ENCODE peak calls at places on chromosomes 16 and 17, in four cellular contexts. One of them, this sample, is unnamed.

GRCh38 chr17:1494203-1494602 is 1.7 kb upstream of the MYO1C start:
- DNase-seq in fibroblast of lung: no peak
- DNase-seq in HepG2: no peak
- DNase-seq in H1: no peak
- DNase-seq in this sample: no peak

GRCh38 chr17:12591336-12591735 is 74.4 kb upstream of the MYOCD start:
- DNase-seq in fibroblast of lung: peak
- DNase-seq in HepG2: no peak
- DNase-seq in H1: no peak
- DNase-seq in this sample: no peak

GRCh38 chr16:86044881-86045600 is 146.1 kb downstream of the IRF8 start:
- DNase-seq in fibroblast of lung: no peak
- DNase-seq in HepG2: no peak
- DNase-seq in H1: no peak
- DNase-seq in this sample: no peak

GRCh38 chr17:79420318-79421243 is 190.3 kb downstream of the RBFOX3 start:
- DNase-seq in fibroblast of lung: peak
- DNase-seq in HepG2: no peak
- DNase-seq in H1: no peak
- DNase-seq in this sample: peak

GRCh38 chr17:7323731-7324437 is 5.3 kb downstream of the NEURL4 start:
- DNase-seq in fibroblast of lung: peak
- DNase-seq in HepG2: no peak
- DNase-seq in H1: peak
- DNase-seq in this sample: peak

GRCh38 chr16:5015887-5016286 is 17.8 kb downstream of the NAGPA start:
- DNase-seq in fibroblast of lung: no peak
- DNase-seq in HepG2: no peak
- DNase-seq in H1: no peak
- DNase-seq in this sample: no peak

GRCh38 chr17:14712471-14713075 is 411.7 kb downstream of the HS3ST3B1 start:
- DNase-seq in fibroblast of lung: peak
- DNase-seq in HepG2: no peak
- DNase-seq in H1: no peak
- DNase-seq in this sample: peak

GRCh38 chr17:51617876-51618455 is 357.6 kb downstream of the UTP18 start:
- DNase-seq in fibroblast of lung: no peak
- DNase-seq in HepG2: no peak
- DNase-seq in H1: no peak
- DNase-seq in this sample: no peak

GRCh38 chr17:53687324-53687723 is 135.4 kb upstream of the KIF2B start:
- DNase-seq in fibroblast of lung: no peak
- DNase-seq in HepG2: no peak
- DNase-seq in H1: no peak
- DNase-seq in this sample: no peak

GRCh38 chr17:63718981-63719380 is 19.1 kb upstream of the LIMD2 start:
- DNase-seq in fibroblast of lung: no peak
- DNase-seq in HepG2: no peak
- DNase-seq in H1: no peak
- DNase-seq in this sample: no peak

GRCh38 chr17:19296786-19297778 is 59.9 kb downstream of the EPN2 start:
- DNase-seq in fibroblast of lung: no peak
- DNase-seq in HepG2: no peak
- DNase-seq in H1: no peak
- DNase-seq in this sample: no peak

GRCh38 chr17:1289695-1290094 is 10.2 kb downstream of the TRARG1 start:
- DNase-seq in fibroblast of lung: no peak
- DNase-seq in HepG2: no peak
- DNase-seq in H1: no peak
- DNase-seq in this sample: no peak

GRCh38 chr16:10552998-10553491 is 27.4 kb downstream of the EMP2 start:
- DNase-seq in fibroblast of lung: no peak
- DNase-seq in HepG2: no peak
- DNase-seq in H1: peak
- DNase-seq in this sample: no peak

GRCh38 chr17:36647598-36647997 is 46.2 kb downstream of the MRM1 start:
- DNase-seq in fibroblast of lung: no peak
- DNase-seq in HepG2: no peak
- DNase-seq in H1: peak
- DNase-seq in this sample: no peak

GRCh38 chr16:27642753-27643152 is 92.8 kb downstream of the KATNIP start:
- DNase-seq in fibroblast of lung: peak
- DNase-seq in HepG2: peak
- DNase-seq in H1: peak
- DNase-seq in this sample: peak

GRCh38 chr16:85517780-85518179 is 95.3 kb upstream of the GSE1 start:
- DNase-seq in fibroblast of lung: no peak
- DNase-seq in HepG2: no peak
- DNase-seq in H1: no peak
- DNase-seq in this sample: no peak

GRCh38 chr16:65069090-65069489 is 52.8 kb downstream of the CDH11 start:
- DNase-seq in fibroblast of lung: peak
- DNase-seq in HepG2: no peak
- DNase-seq in H1: no peak
- DNase-seq in this sample: peak

GRCh38 chr16:87325480-87325879 is 8.3 kb upstream of the C16orf95 start:
- DNase-seq in fibroblast of lung: no peak
- DNase-seq in HepG2: no peak
- DNase-seq in H1: no peak
- DNase-seq in this sample: peak

GRCh38 chr17:41178341-41178740 is 320 bp upstream of the KRTAP4-2 start:
- DNase-seq in fibroblast of lung: no peak
- DNase-seq in HepG2: no peak
- DNase-seq in H1: no peak
- DNase-seq in this sample: peak

GRCh38 chr16:74991593-74992403 is 6.9 kb upstream of the WDR59 start:
- DNase-seq in fibroblast of lung: peak
- DNase-seq in HepG2: peak
- DNase-seq in H1: no peak
- DNase-seq in this sample: no peak
- H3K9ac ChIP-seq in fibroblast of lung: no peak
- H3K9ac ChIP-seq in HepG2: peak
- H3K9ac ChIP-seq in H1: no peak
- H3K9ac ChIP-seq in this sample: no peak

GRCh38 chr16:35148748-35149147 is 1689.3 kb downstream of the TP53TG3F start:
- DNase-seq in fibroblast of lung: no peak
- DNase-seq in HepG2: no peak
- DNase-seq in H1: no peak
- DNase-seq in this sample: no peak
- H2AFZ ChIP-seq in fibroblast of lung: no peak
- H2AFZ ChIP-seq in HepG2: no peak
- H2AFZ ChIP-seq in H1: no peak
- H2AFZ ChIP-seq in this sample: no peak

DNA sequence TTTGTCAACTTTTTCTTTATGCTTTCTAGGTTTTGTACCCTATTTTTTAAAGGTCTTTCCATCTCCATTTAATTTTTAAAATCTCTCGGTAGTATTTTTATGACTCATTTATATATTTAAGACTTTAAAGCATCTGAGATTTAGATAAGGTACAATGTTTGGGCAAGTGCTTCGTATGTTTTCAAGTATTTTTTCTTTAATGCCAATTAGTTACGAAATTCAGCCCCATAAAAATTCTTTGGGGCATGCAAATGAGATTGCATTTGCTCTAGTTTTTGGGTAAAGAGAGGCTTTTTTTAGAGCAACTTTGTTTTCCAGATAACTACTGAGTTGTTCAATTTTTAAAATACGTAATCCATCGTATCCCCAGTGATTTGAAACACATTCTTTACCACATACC is 65.3 kb upstream of the CRHR1 start:
- DNase-seq in fibroblast of lung: no peak
- DNase-seq in HepG2: no peak
- DNase-seq in H1: no peak
- DNase-seq in this sample: no peak
- TF ChIP-seq EZH2 in fibroblast of lung: no peak
- TF ChIP-seq EZH2 in HepG2: no peak
- TF ChIP-seq EZH2 in H1: no peak
- TF ChIP-seq EZH2 in this sample: no peak

GRCh38 chr17:49404906-49405305 is 9.8 kb downstream of the PHB1 start:
- DNase-seq in fibroblast of lung: no peak
- DNase-seq in HepG2: no peak
- DNase-seq in H1: no peak
- DNase-seq in this sample: no peak

GRCh38 chr17:49402706-49403105 is 12.0 kb downstream of the PHB1 start:
- DNase-seq in fibroblast of lung: no peak
- DNase-seq in HepG2: no peak
- DNase-seq in H1: no peak
- DNase-seq in this sample: no peak

GRCh38 chr17:49403514-49404289 is 11.0 kb downstream of the PHB1 start:
- DNase-seq in fibroblast of lung: no peak
- DNase-seq in HepG2: no peak
- DNase-seq in H1: no peak
- DNase-seq in this sample: no peak

GRCh38 chr17:49401971-49402491 is 12.7 kb downstream of the PHB1 start:
- DNase-seq in fibroblast of lung: no peak
- DNase-seq in HepG2: no peak
- DNase-seq in H1: no peak
- DNase-seq in this sample: no peak

DNA sequence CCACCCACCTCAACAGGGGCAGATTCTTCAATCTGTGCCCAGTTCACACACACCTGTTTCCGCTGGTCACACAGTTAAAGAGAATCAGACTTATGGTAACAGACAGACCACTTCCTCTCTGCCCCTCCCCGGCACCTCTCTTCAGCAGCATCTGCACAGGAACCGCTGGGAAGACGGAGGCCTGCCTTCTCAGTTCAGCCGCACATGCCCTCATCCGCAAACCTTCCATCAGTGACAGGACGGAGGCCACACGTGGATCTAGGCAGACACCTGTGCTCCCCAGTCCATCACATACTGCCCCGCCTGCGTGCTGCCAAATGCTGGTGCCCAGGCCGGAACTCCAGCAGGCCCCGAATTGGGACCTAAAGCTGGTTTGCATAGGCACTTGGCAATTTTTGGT is 10.3 kb downstream of the PHB1 start:
- DNase-seq in fibroblast of lung: no peak
- DNase-seq in HepG2: no peak
- DNase-seq in H1: no peak
- DNase-seq in this sample: no peak
- H3K9ac ChIP-seq in fibroblast of lung: no peak
- H3K9ac ChIP-seq in HepG2: no peak
- H3K9ac ChIP-seq in H1: no peak
- H3K9ac ChIP-seq in this sample: no peak

GRCh38 chr16:8458481-8458880 is 131.8 kb downstream of the TMEM114 start:
- DNase-seq in fibroblast of lung: no peak
- DNase-seq in HepG2: no peak
- DNase-seq in H1: no peak
- DNase-seq in this sample: no peak
- H2AFZ ChIP-seq in fibroblast of lung: no peak
- H2AFZ ChIP-seq in HepG2: no peak
- H2AFZ ChIP-seq in H1: no peak
- H2AFZ ChIP-seq in this sample: no peak

GRCh38 chr17:9020824-9021157 is 519 bp upstream of the NTN1 start:
- DNase-seq in fibroblast of lung: no peak
- DNase-seq in HepG2: no peak
- DNase-seq in H1: peak
- DNase-seq in this sample: no peak
- TF ChIP-seq EZH2 in fibroblast of lung: peak
- TF ChIP-seq EZH2 in HepG2: no peak
- TF ChIP-seq EZH2 in H1: no peak
- TF ChIP-seq EZH2 in this sample: no peak